ENCODE peak calls at places on chromosomes 5 and 9, in four cellular contexts. One of them, this sample, is unnamed.

GRCh38 chr9:36008774-36009300 is 27.9 kb upstream of the RECK start:
- DNase-seq in KBM-7: peak; percentile 50
- DNase-seq in nucleus accumbens: peak; percentile 6
- DNase-seq in H9: peak; percentile 75
- DNase-seq in this sample: peak; percentile 85

GRCh38 chr5:68277427-68277826 is 61.9 kb downstream of the PIK3R1 start:
- DNase-seq in KBM-7: no peak
- DNase-seq in nucleus accumbens: no peak
- DNase-seq in H9: no peak
- DNase-seq in this sample: no peak

GRCh38 chr5:166004006-166004405 is 2287.4 kb upstream of the WWC1 start:
- DNase-seq in KBM-7: no peak
- DNase-seq in nucleus accumbens: no peak
- DNase-seq in H9: no peak
- DNase-seq in this sample: no peak

GRCh38 chr5:1801954-1802295 is 718 bp downstream of the NDUFS6 start:
- DNase-seq in KBM-7: no peak
- DNase-seq in nucleus accumbens: no peak
- DNase-seq in H9: peak; percentile 47
- DNase-seq in this sample: peak; percentile 71

GRCh38 chr9:4891674-4892073 is 93.4 kb upstream of the JAK2 start:
- DNase-seq in KBM-7: no peak
- DNase-seq in nucleus accumbens: no peak
- DNase-seq in H9: no peak
- DNase-seq in this sample: no peak

GRCh38 chr9:93427655-93428379 is 23.7 kb upstream of the FAM120A start:
- DNase-seq in KBM-7: no peak
- DNase-seq in nucleus accumbens: no peak
- DNase-seq in H9: peak; percentile 53
- DNase-seq in this sample: peak; percentile 49

GRCh38 chr9:129584136-129584535 is 36.8 kb downstream of the C9orf50 start:
- DNase-seq in KBM-7: peak; percentile 87
- DNase-seq in nucleus accumbens: peak; percentile 66
- DNase-seq in H9: peak; percentile 83
- DNase-seq in this sample: peak; percentile 94

GRCh38 chr9:89022071-89022721 is 30.9 kb downstream of the S1PR3 start:
- DNase-seq in KBM-7: no peak
- DNase-seq in nucleus accumbens: no peak
- DNase-seq in H9: no peak
- DNase-seq in this sample: peak; percentile 68

GRCh38 chr5:125409496-125410351 is 663.3 kb upstream of the ZNF608 start:
- DNase-seq in KBM-7: no peak
- DNase-seq in nucleus accumbens: no peak
- DNase-seq in H9: no peak
- DNase-seq in this sample: peak; percentile 10

GRCh38 chr5:39702928-39703327 is 278.1 kb upstream of the DAB2 start:
- DNase-seq in KBM-7: no peak
- DNase-seq in nucleus accumbens: no peak
- DNase-seq in H9: no peak
- DNase-seq in this sample: no peak

This sample was measured in mesendoderm.